ENCODE peak calls at places on chromosomes 1 and 21, in five cellular contexts. E is H1, V is GM12878, N is HepG2, J is HCT116. D is an unnamed sample.

GRCh38 chr21:34692458-34693020 is 23.7 kb downstream of the CLIC6 start:
- DNase-seq in E (no peak), V (no peak), N (no peak), J (no peak), D (no peak)

GRCh38 chr1:222369148-222369547 is 178.8 kb downstream of the HHIPL2 start:
- DNase-seq in E (no peak), V (no peak), N (no peak), J (no peak), D (no peak)

GRCh38 chr21:14750041-14750440 is 203.9 kb upstream of the SAMSN1 start:
- DNase-seq in E (no peak), V (no peak), N (no peak), J (no peak), D (no peak)

GRCh38 chr1:32063261-32063681 is 9.5 kb upstream of the TMEM39B start:
- DNase-seq in E (no peak), V (no peak), N (peak), J (peak), D (no peak)

GRCh38 chr1:154860154-154860870 is 9.8 kb downstream of the KCNN3 start:
- DNase-seq in E (no peak), V (peak), N (no peak), J (no peak), D (no peak)

GRCh38 chr21:33011462-33011861 is 14.3 kb upstream of the OLIG2 start:
- DNase-seq in E (no peak), V (no peak), N (peak), J (peak), D (no peak)

GRCh38 chr21:46509760-46510159 is 51.1 kb downstream of the DIP2A start:
- DNase-seq in E (no peak), V (no peak), N (peak), J (peak), D (no peak)

GRCh38 chr21:45550552-45551210 is 8.4 kb upstream of the SLC19A1 start:
- DNase-seq in E (no peak), V (peak), N (no peak), J (no peak), D (no peak)

GRCh38 chr1:85128296-85128695 is 72.5 kb downstream of the SYDE2 start:
- DNase-seq in E (no peak), V (no peak), N (no peak), J (no peak), D (no peak)

GRCh38 chr1:114314098-114314497 is 160.4 kb upstream of the SYT6 start:
- DNase-seq in E (no peak), V (no peak), N (no peak), J (no peak), D (no peak)

GRCh38 chr1:9589719-9590157 is 1.0 kb downstream of the TMEM201 start:
- DNase-seq in E (no peak), V (no peak), N (no peak), J (no peak), D (no peak)

GRCh38 chr1:51189421-51190073 is 46.5 kb upstream of the RNF11 start:
- DNase-seq in E (no peak), V (no peak), N (peak), J (peak), D (peak)

GRCh38 chr1:111364690-111365089 is 62.8 kb downstream of the OVGP1 start:
- DNase-seq in E (no peak), V (no peak), N (peak), J (no peak), D (no peak)

GRCh38 chr1:51671527-51672325 is 54.8 kb downstream of the OSBPL9 start:
- DNase-seq in E (no peak), V (no peak), N (no peak), J (no peak), D (no peak)

GRCh38 chr1:13702425-13703127 is 2.6 kb downstream of the PRDM2 start:
- DNase-seq in E (no peak), V (peak), N (no peak), J (no peak), D (no peak)

GRCh38 chr1:28835237-28835650 is 23.3 kb downstream of the OPRD1 start:
- DNase-seq in E (no peak), V (no peak), N (no peak), J (no peak), D (no peak)

GRCh38 chr1:67013573-67013972 is 40.4 kb downstream of the SLC35D1 start:
- DNase-seq in E (no peak), V (no peak), N (no peak), J (no peak), D (no peak)

GRCh38 chr1:167175901-167176300 is 44.8 kb upstream of the POU2F1 start:
- DNase-seq in E (no peak), V (no peak), N (no peak), J (no peak), D (no peak)

GRCh38 chr1:160206421-160207117 is 1.4 kb downstream of the PEA15 start:
- DNase-seq in E (no peak), V (no peak), N (no peak), J (no peak), D (peak)

GRCh38 chr1:20871419-20871818 is 84.3 kb upstream of the HP1BP3 start:
- DNase-seq in E (no peak), V (no peak), N (no peak), J (no peak), D (no peak)

GRCh38 chr1:238568707-238569106 is 678.0 kb upstream of the ZP4 start:
- DNase-seq in E (no peak), V (no peak), N (no peak), J (no peak), D (no peak)

GRCh38 chr1:41508290-41508689 is 23.8 kb upstream of the EDN2 start:
- DNase-seq in E (no peak), V (no peak), N (no peak), J (no peak), D (no peak)

GRCh38 chr1:48566492-48566891 is 94.5 kb upstream of the SPATA6 start:
- DNase-seq in E (no peak), V (no peak), N (no peak), J (no peak), D (no peak)

GRCh38 chr1:243946253-243946652 is 96.2 kb upstream of the AKT3 start:
- DNase-seq in E (no peak), V (no peak), N (no peak), J (no peak), D (no peak)

GRCh38 chr1:161119017-161119378 is 1.1 kb downstream of the NIT1 start:
- DNase-seq in E (no peak), V (no peak), N (no peak), J (no peak), D (no peak)

GRCh38 chr1:221725683-221726330 is 16.1 kb downstream of the DUSP10 start:
- DNase-seq in E (no peak), V (no peak), N (no peak), J (no peak), D (no peak)

GRCh38 chr1:64822621-64823020 is 77.7 kb downstream of the RAVER2 start:
- DNase-seq in E (no peak), V (no peak), N (no peak), J (no peak), D (no peak)
- TF ChIP-seq ZNF274 in E (no peak), V (no peak), N (no peak), J (no peak), D (no peak)

GRCh38 chr1:1033009-1033587 is 13.2 kb downstream of the AGRN start:
- DNase-seq in E (peak), V (peak), N (no peak), J (no peak), D (peak)
- TF ChIP-seq ZNF274 in E (no peak), V (no peak), N (no peak), J (no peak), D (no peak)

DNA sequence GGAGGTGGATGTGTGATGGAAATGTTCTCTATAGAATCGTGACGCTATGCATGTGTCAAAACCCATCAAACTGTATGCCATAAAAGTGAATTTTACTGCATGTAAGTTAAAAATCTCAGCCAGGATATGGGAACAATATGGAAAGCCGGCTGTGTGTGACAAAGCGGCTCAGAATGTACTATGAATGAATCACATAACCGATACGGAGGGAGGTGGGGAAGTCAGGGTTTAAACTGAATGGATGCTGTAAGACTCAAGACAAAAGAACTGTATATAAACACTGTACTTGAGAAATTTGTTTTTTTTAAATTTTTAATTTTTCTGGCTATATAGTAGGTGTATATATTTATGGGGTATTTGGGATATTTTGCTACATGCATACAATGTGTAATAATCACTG is 111.6 kb upstream of the PDE4B start:
- DNase-seq in E (no peak), V (no peak), N (no peak), J (no peak), D (no peak)
- TF ChIP-seq ZNF274 in E (no peak), V (no peak), N (no peak), J (no peak), D (no peak)

DNA sequence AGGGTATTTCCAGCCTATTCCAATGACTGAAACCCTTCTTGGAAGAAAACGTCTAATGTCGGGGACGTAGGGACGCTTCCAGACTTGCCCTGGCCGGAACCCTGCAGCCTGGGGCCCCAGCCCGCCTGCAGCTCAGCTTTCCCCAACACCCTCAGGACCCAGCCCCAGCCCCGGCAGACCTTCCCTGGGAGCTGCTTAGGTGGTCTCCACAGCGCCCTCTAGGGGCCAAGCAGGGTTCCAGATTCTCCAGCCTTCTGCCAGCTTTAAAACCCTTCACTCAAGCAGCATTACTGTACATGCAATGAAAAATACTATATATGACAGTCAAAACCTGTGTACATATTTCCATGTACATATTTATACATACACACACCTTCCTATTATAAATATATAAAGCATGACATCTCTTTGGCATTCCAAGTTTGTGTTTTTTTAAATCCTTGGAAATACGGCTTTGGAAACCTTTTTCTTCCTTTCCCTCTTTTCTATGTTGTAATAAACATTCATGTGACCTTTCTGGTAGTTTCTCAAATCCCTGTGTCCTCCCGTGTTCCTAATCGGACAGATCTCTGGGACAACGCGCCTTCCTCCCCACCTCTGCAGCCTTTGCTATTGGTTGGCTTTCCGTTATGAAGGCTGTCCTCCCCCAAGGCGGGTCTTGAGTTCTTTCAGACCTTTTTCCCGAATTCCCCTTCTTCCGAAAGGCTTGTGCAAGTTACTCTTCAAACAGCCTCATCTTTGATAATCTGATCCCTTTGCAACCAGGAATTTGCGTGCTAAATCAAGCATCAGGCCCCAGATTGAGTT is 60.3 kb downstream of the STUM start:
- DNase-seq in E (peak), V (no peak), N (peak), J (peak), D (peak)
- TF ChIP-seq ZNF274 in E (no peak), V (no peak), N (no peak), J (no peak), D (no peak)

D was measured in NT2/D1.